ENCODE peak calls at places on chromosomes 6 and 20, in eight cellular contexts. T, I, V, S, F, U, G and W are unnamed samples.

GRCh38 chr20:50980071-50980681 is 21.6 kb downstream of the MOCS3 start:
- DNase-seq in T (peak), G (peak), V (no peak), F (no peak), U (peak), S (no peak), I (no peak), W (no peak)

GRCh38 chr6:109059148-109059547 is 35.5 kb downstream of the SESN1 start:
- DNase-seq in T (no peak), S (no peak), U (no peak), F (no peak), I (no peak), G (no peak), V (no peak), W (no peak)

GRCh38 chr20:41413169-41413568 is 46.6 kb upstream of the EMILIN3 start:
- DNase-seq in G (no peak), I (no peak), F (no peak), S (no peak), V (no peak), T (no peak), U (no peak), W (no peak)

GRCh38 chr6:163260911-163261310 is 153.6 kb upstream of the QKI start:
- DNase-seq in U (no peak), G (no peak), F (peak), S (no peak), T (no peak), V (no peak), I (no peak), W (no peak)

GRCh38 chr6:35602133-35602946 is 86.4 kb downstream of the FKBP5 start:
- DNase-seq in U (no peak), I (no peak), T (no peak), F (no peak), G (no peak), S (no peak), V (no peak), W (no peak)

GRCh38 chr6:138526822-138527235 is 27.5 kb upstream of the NHSL1 start:
- DNase-seq in V (no peak), F (no peak), U (no peak), I (no peak), G (no peak), T (peak), S (no peak), W (no peak)

GRCh38 chr6:17289491-17290106 is 8.4 kb downstream of the RBM24 start:
- DNase-seq in V (no peak), F (no peak), U (no peak), T (peak), G (peak), S (no peak), I (no peak), W (no peak)

GRCh38 chr6:163986313-163986712 is 571.8 kb downstream of the QKI start:
- DNase-seq in V (no peak), U (no peak), I (no peak), S (no peak), G (no peak), F (no peak), T (no peak), W (no peak)

GRCh38 chr6:84093405-84094049 is 60.0 kb downstream of the MRAP2 start:
- DNase-seq in V (no peak), G (no peak), S (no peak), F (no peak), I (no peak), U (no peak), T (peak), W (no peak)

GRCh38 chr6:146770965-146771735 is 172.4 kb downstream of the ADGB start:
- DNase-seq in T (no peak), U (no peak), V (peak), S (peak), F (no peak), I (peak), G (no peak), W (peak)

GRCh38 chr20:4750381-4750780 is 28.7 kb downstream of the PRND start:
- DNase-seq in U (no peak), V (no peak), F (no peak), I (no peak), G (no peak), T (no peak), S (no peak), W (no peak)